ENCODE peak calls at places on chromosomes 16 and 17, in five cellular contexts. K is RWPE2; W is spleen; R is ovary; J is CD8-positive, alpha-beta memory T cell. Y is an unnamed sample.

GRCh38 chr17:73683788-73684582 is 39.7 kb upstream of the SDK2 start:
- DNase-seq in J (no peak), W (no peak), K (no peak), R (no peak), Y (no peak)

GRCh38 chr16:57446530-57447141 is 549 bp downstream of the CIAPIN1 start:
- DNase-seq in R (no peak), J (no peak), K (no peak), W (no peak), Y (no peak)

GRCh38 chr16:70700101-70701020 is 14.5 kb upstream of the MTSS2 start:
- DNase-seq in R (no peak), J (no peak), K (no peak), W (no peak), Y (no peak)

GRCh38 chr17:38601539-38602351 is 4.0 kb downstream of the SRCIN1 start:
- DNase-seq in K (no peak), J (no peak), W (no peak), R (no peak), Y (no peak)

GRCh38 chr17:48487221-48487620 is 43.6 kb downstream of the HOXB1 start:
- DNase-seq in K (no peak), W (no peak), J (no peak), R (no peak), Y (no peak)

GRCh38 chr16:49165025-49165424 is 116.6 kb downstream of the CBLN1 start:
- DNase-seq in J (no peak), K (no peak), R (no peak), W (no peak), Y (no peak)

GRCh38 chr16:52592778-52593177 is 45.8 kb upstream of the TOX3 start:
- DNase-seq in J (no peak), R (no peak), K (no peak), W (no peak), Y (no peak)

GRCh38 chr17:76593338-76593737 is 7.7 kb upstream of the ST6GALNAC2 start:
- DNase-seq in J (no peak), W (no peak), R (no peak), K (no peak), Y (no peak)

GRCh38 chr16:11583171-11583570 is 3.5 kb downstream of the LITAF start:
- DNase-seq in K (no peak), R (peak; percentile 46), J (no peak), W (peak; percentile 11), Y (no peak)

GRCh38 chr16:78665373-78665772 is 565.9 kb downstream of the WWOX start:
- DNase-seq in K (no peak), J (no peak), W (no peak), R (no peak), Y (peak; percentile 60)

GRCh38 chr16:11632455-11632921 is 35.8 kb upstream of the SNN start:
- DNase-seq in W (peak; percentile 78), K (no peak), J (no peak), R (peak; percentile 87), Y (peak; percentile 77)

GRCh38 chr17:65228734-65229390 is 91.7 kb downstream of the RGS9 start:
- DNase-seq in K (no peak), W (no peak), R (no peak), J (peak; percentile 12), Y (no peak)

GRCh38 chr17:74125160-74125559 is 78.3 kb upstream of the RPL38 start:
- DNase-seq in W (no peak), R (no peak), K (no peak), J (no peak), Y (no peak)

GRCh38 chr16:69188716-69189115 is 1.8 kb downstream of the SNTB2 start:
- DNase-seq in K (no peak), J (no peak), R (no peak), W (no peak), Y (no peak)

GRCh38 chr17:35291802-35292201 is 48.9 kb downstream of the SLFN5 start:
- DNase-seq in K (no peak), J (no peak), R (no peak), W (no peak), Y (no peak)

GRCh38 chr17:59753522-59754467 is 46.3 kb downstream of the VMP1 start:
- DNase-seq in J (peak; percentile 61), R (no peak), W (no peak), K (no peak), Y (no peak)

GRCh38 chr16:67779256-67780014 is 26.9 kb downstream of the RANBP10 start:
- DNase-seq in K (no peak), W (no peak), R (no peak), J (no peak), Y (no peak)

DNA sequence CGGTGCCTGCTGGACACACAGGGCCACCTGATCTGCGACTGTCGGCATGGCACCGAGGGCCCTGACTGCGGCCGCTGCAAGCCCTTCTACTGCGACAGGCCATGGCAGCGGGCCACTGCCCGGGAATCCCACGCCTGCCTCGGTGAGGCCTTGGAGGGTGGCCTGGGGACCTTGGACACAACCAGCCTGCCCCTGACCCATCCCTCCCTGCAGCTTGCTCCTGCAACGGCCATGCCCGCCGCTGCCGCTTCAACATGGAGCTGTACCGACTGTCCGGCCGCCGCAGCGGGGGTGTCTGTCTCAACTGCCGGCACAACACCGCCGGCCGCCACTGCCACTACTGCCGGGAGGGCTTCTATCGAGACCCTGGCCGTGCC is 1.4 kb downstream of the NTN3 start:
- DNase-seq in R (no peak), J (no peak), W (no peak), K (no peak), Y (no peak)
- H3K4me3 ChIP-seq in R (no peak overlapping the region), J (no peak overlapping the region), W (no peak overlapping the region), K (no peak overlapping the region), Y (no peak overlapping the region)

DNA sequence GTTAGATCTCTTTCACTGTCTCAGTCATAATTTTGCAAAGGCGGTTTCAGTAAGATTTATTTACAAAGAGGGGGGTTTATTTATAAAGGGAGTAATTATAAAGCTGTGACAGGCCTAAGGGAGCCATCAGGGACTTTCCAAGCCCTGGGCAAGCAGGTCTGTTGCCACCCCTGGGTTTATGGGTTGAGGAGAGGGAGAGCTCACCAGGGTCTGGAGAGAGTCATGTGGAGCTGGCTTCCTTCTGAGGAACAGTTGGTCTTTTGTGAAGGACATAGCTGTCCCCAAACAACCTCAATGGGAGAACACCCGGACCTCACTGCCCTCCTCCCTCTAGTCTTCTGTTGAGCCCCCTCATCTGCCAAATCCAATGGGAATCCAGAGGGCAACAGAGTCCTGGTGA is 9.8 kb downstream of the ITGAM start:
- DNase-seq in K (no peak), J (no peak), R (no peak), W (no peak), Y (peak; percentile 27)
- H3K27ac ChIP-seq in K (no peak overlapping the region), J (no peak overlapping the region), R (no peak overlapping the region), W (no peak overlapping the region), Y (no peak overlapping the region)

GRCh38 chr17:57941384-57942370 is 13.5 kb downstream of the CUEDC1 start:
- DNase-seq in K (no peak), R (no peak), W (no peak), J (no peak), Y (no peak)

GRCh38 chr17:57940653-57941329 is 14.4 kb downstream of the CUEDC1 start:
- DNase-seq in W (no peak), J (no peak), K (no peak), R (no peak), Y (no peak)

GRCh38 chr17:57938061-57938502 is 17.1 kb downstream of the CUEDC1 start:
- DNase-seq in K (no peak), W (peak; percentile 33), J (no peak), R (no peak), Y (no peak)

GRCh38 chr17:57939797-57940196 is 15.4 kb downstream of the CUEDC1 start:
- DNase-seq in J (no peak), R (no peak), K (no peak), W (peak; percentile 94), Y (no peak)

DNA sequence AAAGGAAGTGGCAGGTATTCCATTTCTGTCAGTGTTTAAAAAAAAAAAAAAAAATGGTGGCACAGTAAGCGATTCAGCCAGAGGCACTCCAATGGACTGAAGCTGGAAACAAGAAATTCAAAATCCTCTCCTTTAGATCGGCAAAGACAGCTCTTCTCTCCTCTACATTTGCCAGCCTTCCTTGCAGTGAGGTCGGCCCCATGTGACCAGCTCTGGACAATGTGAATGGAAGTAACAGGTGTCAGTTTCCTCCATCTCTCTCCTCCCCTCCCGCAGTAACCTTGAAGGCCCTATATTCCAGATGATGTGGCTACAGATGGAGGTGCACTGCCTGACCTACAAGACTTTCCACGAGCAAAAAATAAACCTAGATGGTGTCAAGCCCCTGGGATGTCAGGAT is 15.0 kb downstream of the CUEDC1 start:
- DNase-seq in J (no peak), R (no peak), W (no peak), K (no peak), Y (no peak)
- H3K4me3 ChIP-seq in J (no peak overlapping the region), R (no peak overlapping the region), W (no peak overlapping the region), K (no peak overlapping the region), Y (no peak overlapping the region)

GRCh38 chr17:13727441-13728171 is 125.9 kb upstream of the HS3ST3A1 start:
- DNase-seq in W (no peak), R (no peak), J (no peak), K (no peak), Y (no peak)
- H3K27ac ChIP-seq in W (no peak overlapping the region), R (no peak overlapping the region), J (no peak overlapping the region), K (peak overlapping the region; percentile 79), Y (no peak overlapping the region)

GRCh38 chr16:73052441-73053030 is 4.6 kb upstream of the ZFHX3 start:
- DNase-seq in J (no peak), K (no peak), W (no peak), R (no peak), Y (no peak)

GRCh38 chr16:73051216-73051615 is 3.3 kb upstream of the ZFHX3 start:
- DNase-seq in W (no peak), K (no peak), J (no peak), R (no peak), Y (peak; percentile 33)

GRCh38 chr16:73050115-73051099 is 2.5 kb upstream of the ZFHX3 start:
- DNase-seq in J (no peak), R (no peak), W (no peak), K (no peak), Y (no peak)

GRCh38 chr16:73053038-73053378 is 5.1 kb upstream of the ZFHX3 start:
- DNase-seq in J (no peak), K (no peak), R (no peak), W (no peak), Y (no peak)

DNA sequence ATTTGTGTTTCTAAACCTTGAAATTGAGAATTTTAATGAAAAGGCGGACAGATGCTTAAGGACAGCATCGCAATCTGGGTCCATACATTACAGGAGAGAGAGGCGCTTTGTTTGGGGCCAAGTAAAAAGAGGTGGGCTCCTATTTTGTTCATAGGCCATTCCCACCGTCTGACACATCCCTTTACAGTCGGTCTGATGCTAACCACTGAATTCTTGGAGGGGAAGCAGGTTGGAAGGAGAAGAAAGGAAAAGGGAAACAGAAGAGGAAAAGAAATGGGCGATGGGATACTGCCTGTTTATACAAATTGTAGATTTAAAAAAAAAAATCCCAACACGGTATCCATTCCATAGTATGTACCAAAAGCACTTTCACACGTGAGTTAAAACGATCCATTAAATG is 4.0 kb upstream of the ZFHX3 start:
- DNase-seq in K (no peak), R (no peak), W (no peak), J (no peak), Y (no peak)
- H3K4me3 ChIP-seq in K (no peak overlapping the region), R (no peak overlapping the region), W (no peak overlapping the region), J (no peak overlapping the region), Y (no peak overlapping the region)

Y was measured in SJSA1.